ENCODE peak calls at places on chromosomes 12 and 14, in five cellular contexts. D is B cell; I is progenitor cell of endocrine pancreas; S is body of pancreas; E is CD4-positive, alpha-beta T cell. Z is an unnamed sample.

GRCh38 chr14:103016071-103016470 is 41.3 kb downstream of the CDC42BPB start:
- DNase-seq in D (no peak), I (no peak), S (no peak), E (no peak), Z (no peak)

GRCh38 chr12:31117203-31118011 is 43.7 kb downstream of the DDX11 start:
- DNase-seq in E (peak; percentile 52), I (peak; percentile 76), S (peak; percentile 65), D (peak; percentile 83), Z (peak; percentile 71)

GRCh38 chr14:79044894-79045624 is 874.9 kb downstream of the NRXN3 start:
- DNase-seq in S (no peak), D (no peak), I (no peak), E (no peak), Z (no peak)

GRCh38 chr12:4269279-4269991 is 4.1 kb upstream of the CCND2 start:
- DNase-seq in D (peak; percentile 92), S (peak; percentile 66), E (peak; percentile 89), I (peak; percentile 80), Z (peak; percentile 89)

GRCh38 chr12:93419388-93420034 is 22.2 kb downstream of the UBE2N start:
- DNase-seq in S (no peak), D (peak; percentile 30), I (no peak), E (no peak), Z (peak; percentile 24)

GRCh38 chr12:107522692-107523477 is 162.7 kb upstream of the PWP1 start:
- DNase-seq in S (no peak), I (no peak), D (no peak), E (no peak), Z (no peak)

GRCh38 chr12:19759229-19759628 is 319.9 kb downstream of the AEBP2 start:
- DNase-seq in E (no peak), I (no peak), S (no peak), D (no peak), Z (no peak)

GRCh38 chr12:93279849-93280412 is 97.8 kb upstream of the NUDT4 start:
- DNase-seq in S (no peak), D (no peak), E (no peak), I (no peak), Z (no peak)

GRCh38 chr14:71117839-71118743 is 210.8 kb downstream of the PCNX1 start:
- DNase-seq in I (no peak), S (no peak), E (no peak), D (no peak), Z (peak; percentile 11)

GRCh38 chr14:21940887-21941855 is 267.6 kb upstream of the OR4E1 start:
- DNase-seq in I (no peak), D (no peak), S (peak; percentile 11), E (peak; percentile 10), Z (no peak)

GRCh38 chr12:106863185-106863584 is 88.7 kb downstream of the RIC8B start:
- DNase-seq in S (no peak), D (no peak), E (no peak), I (no peak), Z (no peak)

GRCh38 chr12:76895796-76896195 is 17.0 kb upstream of the CSRP2 start:
- DNase-seq in D (no peak), E (no peak), I (no peak), S (no peak), Z (no peak)

GRCh38 chr12:67748761-67749075 is 100.2 kb downstream of the DYRK2 start:
- DNase-seq in D (no peak), S (no peak), E (no peak), I (no peak), Z (no peak)

GRCh38 chr12:4224211-4224878 is 49.2 kb upstream of the CCND2 start:
- DNase-seq in I (peak; percentile 8), D (no peak), E (no peak), S (no peak), Z (no peak)

GRCh38 chr12:45742590-45742989 is 13.1 kb downstream of the ARID2 start:
- DNase-seq in I (no peak), D (no peak), E (no peak), S (no peak), Z (no peak)

GRCh38 chr12:45743247-45743646 is 13.7 kb downstream of the ARID2 start:
- DNase-seq in D (no peak), I (no peak), E (no peak), S (no peak), Z (no peak)

GRCh38 chr12:45745861-45746277 is 16.4 kb downstream of the ARID2 start:
- DNase-seq in S (no peak), E (no peak), D (peak; percentile 13), I (no peak), Z (peak; percentile 11)
- TF ChIP-seq CTCF in S (peak; percentile 56), E (peak; percentile 61), D (peak; percentile 66), I (peak; percentile 30), Z (no peak)

DNA sequence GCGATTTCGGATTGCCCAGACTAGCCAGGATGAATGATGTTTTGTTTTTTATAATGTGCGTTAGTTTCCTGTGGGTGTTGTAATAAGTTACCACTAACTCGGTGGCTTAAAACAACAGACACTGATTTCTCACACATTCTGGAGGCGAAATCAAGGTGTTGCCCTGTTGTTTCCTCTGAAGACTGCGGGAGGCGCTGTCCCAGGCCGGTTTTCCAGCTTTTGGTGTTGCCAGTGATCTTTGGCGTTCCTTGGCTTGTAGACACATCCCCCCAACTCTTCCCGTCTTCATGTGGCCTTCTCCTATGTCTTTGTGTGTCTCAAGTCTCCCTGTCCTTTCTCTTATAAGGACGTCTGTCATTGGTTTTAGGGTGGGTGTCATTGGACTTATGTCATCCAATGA is 267.7 kb downstream of the AACS start:
- DNase-seq in S (no peak), D (no peak), E (no peak), I (no peak), Z (no peak)
- TF ChIP-seq CTCF in S (no peak), D (no peak), E (no peak), I (peak; percentile 17), Z (no peak)

DNA sequence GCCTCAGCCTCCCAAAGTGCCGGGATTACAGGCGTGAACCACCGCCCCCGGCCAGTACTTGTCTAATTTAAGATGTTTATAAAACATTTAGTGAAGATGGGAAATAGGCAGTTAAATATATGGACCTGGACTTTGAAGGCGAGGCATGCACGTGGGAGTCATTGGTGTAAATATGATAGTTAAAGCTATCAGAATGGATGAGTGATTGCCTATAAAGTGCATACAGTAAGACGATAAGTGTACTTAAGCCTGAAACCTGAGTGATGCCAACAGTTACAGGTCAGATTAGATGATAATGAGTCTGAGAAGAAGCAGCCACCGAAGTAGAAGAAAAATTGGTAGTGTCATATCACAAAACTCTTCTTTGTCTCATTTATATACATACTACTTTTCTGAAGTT is 11.5 kb downstream of the RAD51B start:
- DNase-seq in E (no peak), D (no peak), I (no peak), S (no peak), Z (no peak)
- TF ChIP-seq CTCF in E (no peak), D (no peak), I (no peak), S (no peak), Z (no peak)

GRCh38 chr12:64390275-64390851 is at the start of gene C12orf56:
- DNase-seq in D (peak; percentile 30), I (no peak), S (no peak), E (no peak), Z (peak; percentile 35)

GRCh38 chr12:64395739-64396138 is 5.2 kb upstream of the C12orf56 start:
- DNase-seq in I (no peak), E (no peak), D (no peak), S (no peak), Z (no peak)

GRCh38 chr12:64387201-64387816 is 3.2 kb downstream of the C12orf56 start:
- DNase-seq in I (no peak), S (no peak), E (no peak), D (no peak), Z (no peak)

GRCh38 chr12:64389154-64389553 is 1.4 kb downstream of the C12orf56 start:
- DNase-seq in S (no peak), D (no peak), I (no peak), E (no peak), Z (no peak)

DNA sequence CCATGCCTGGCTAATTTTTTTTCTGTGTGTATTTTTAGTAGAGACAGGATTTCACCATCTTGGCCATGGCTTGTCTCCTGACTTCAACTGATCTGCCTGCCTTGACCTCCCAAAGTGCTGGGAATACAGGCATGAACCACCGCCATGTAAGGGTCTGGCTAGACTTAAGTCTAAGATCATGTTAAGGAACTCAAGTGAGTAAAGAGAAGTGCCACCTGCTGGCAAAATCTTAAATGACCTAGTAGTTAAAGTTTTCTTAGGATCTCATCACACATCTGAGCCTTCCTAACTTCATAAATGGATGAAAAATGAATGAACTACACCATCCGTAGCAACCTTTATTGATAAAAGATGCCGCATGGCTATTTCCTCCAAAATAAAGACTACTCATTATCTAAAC is 1.7 kb upstream of the C12orf56 start:
- DNase-seq in E (no peak), S (no peak), D (no peak), I (no peak), Z (peak; percentile 72)
- TF ChIP-seq CTCF in E (peak; percentile 48), S (peak; percentile 8), D (peak; percentile 22), I (peak; percentile 51), Z (peak; percentile 6)

DNA sequence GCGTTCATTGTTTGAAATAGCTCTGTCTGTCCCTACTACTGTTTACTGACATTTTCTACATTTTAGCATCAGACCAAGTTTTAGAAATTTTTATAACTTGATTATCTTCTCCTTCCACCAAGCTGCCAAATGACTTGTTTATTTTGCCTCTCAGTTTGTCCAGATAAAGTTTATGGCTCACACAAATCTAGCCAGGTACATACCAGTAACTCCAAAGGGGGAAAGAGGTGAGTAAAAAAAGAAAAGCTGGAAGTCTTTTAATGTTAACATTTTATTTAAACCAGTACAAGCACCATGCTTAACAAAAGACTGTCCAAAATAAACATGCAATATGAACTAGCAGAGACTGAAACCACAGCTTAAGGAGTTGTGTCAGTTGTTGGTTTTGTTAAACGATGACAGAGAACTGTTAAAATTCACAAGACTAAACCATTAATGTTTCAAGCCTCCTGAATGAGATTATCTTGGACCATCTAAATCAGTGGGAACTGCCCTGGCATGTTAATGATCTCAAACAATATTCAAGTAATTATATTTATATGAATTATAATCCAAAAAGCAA is 14.5 kb downstream of the GMFB start:
- DNase-seq in I (no peak), S (no peak), D (no peak), E (no peak), Z (no peak)
- TF ChIP-seq CTCF in I (no peak), S (no peak), D (no peak), E (no peak), Z (no peak)

GRCh38 chr12:92044435-92044834 is 101.2 kb downstream of the BTG1 start:
- DNase-seq in D (no peak), I (no peak), S (no peak), E (no peak), Z (no peak)

GRCh38 chr12:92042791-92043531 is 102.7 kb downstream of the BTG1 start:
- DNase-seq in E (no peak), S (no peak), I (no peak), D (no peak), Z (no peak)

GRCh38 chr12:92038476-92038875 is 107.2 kb downstream of the BTG1 start:
- DNase-seq in S (no peak), E (no peak), D (no peak), I (no peak), Z (no peak)

GRCh38 chr12:92039048-92039447 is 106.6 kb downstream of the BTG1 start:
- DNase-seq in D (no peak), E (no peak), I (no peak), S (no peak), Z (no peak)

GRCh38 chr12:92041742-92042141 is 103.9 kb downstream of the BTG1 start:
- DNase-seq in S (no peak), D (no peak), E (no peak), I (no peak), Z (no peak)
- TF ChIP-seq CTCF in S (no peak), D (no peak), E (no peak), I (no peak), Z (no peak)